ENCODE peak calls at places on chromosomes 5 and 9, in four cellular contexts. E is heart right ventricle, Y is fibroblast of pulmonary artery, S is GM20000. R is an unnamed sample.

GRCh38 chr9:37986771-37987258 is 82.2 kb downstream of the SHB start:
- DNase-seq in S (no peak), E (no peak), Y (no peak), R (no peak)

GRCh38 chr5:9728261-9728660 is 98.1 kb upstream of the TAS2R1 start:
- DNase-seq in Y (no peak), S (no peak), E (no peak), R (no peak)

GRCh38 chr5:164053123-164053522 is 547.7 kb downstream of the MAT2B start:
- DNase-seq in E (no peak), Y (no peak), S (no peak), R (no peak)

GRCh38 chr5:129631946-129632345 is 115.9 kb upstream of the MINAR2 start:
- DNase-seq in E (no peak), Y (peak), S (no peak), R (no peak)

GRCh38 chr5:78912085-78912771 is 72.9 kb downstream of the ARSB start:
- DNase-seq in Y (peak), S (no peak), E (no peak), R (no peak)

GRCh38 chr5:518721-519120 is 5.5 kb downstream of the SLC9A3 start:
- DNase-seq in S (no peak), E (no peak), Y (no peak), R (no peak)

GRCh38 chr5:74947961-74948613 is 81.9 kb upstream of the FAM169A start:
- DNase-seq in E (no peak), S (no peak), Y (peak), R (no peak)

GRCh38 chr5:36655171-36655570 is 48.8 kb downstream of the SLC1A3 start:
- DNase-seq in E (no peak), S (no peak), Y (no peak), R (no peak)

GRCh38 chr9:13140843-13141592 is 138.5 kb downstream of the MPDZ start:
- DNase-seq in Y (peak), S (no peak), E (no peak), R (no peak)

GRCh38 chr5:43422143-43422542 is 10.0 kb upstream of the CCL28 start:
- DNase-seq in S (no peak), Y (peak), E (no peak), R (peak)

GRCh38 chr5:166551384-166551783 is 1740.1 kb upstream of the WWC1 start:
- DNase-seq in Y (peak), S (no peak), E (no peak), R (no peak)

GRCh38 chr5:100776244-100776643 is 126.8 kb downstream of the ST8SIA4 start:
- DNase-seq in S (no peak), Y (peak), E (no peak), R (no peak)

GRCh38 chr9:133710661-133711427 is 27.3 kb downstream of the SARDH start:
- DNase-seq in S (no peak), E (no peak), Y (no peak), R (no peak)

DNA sequence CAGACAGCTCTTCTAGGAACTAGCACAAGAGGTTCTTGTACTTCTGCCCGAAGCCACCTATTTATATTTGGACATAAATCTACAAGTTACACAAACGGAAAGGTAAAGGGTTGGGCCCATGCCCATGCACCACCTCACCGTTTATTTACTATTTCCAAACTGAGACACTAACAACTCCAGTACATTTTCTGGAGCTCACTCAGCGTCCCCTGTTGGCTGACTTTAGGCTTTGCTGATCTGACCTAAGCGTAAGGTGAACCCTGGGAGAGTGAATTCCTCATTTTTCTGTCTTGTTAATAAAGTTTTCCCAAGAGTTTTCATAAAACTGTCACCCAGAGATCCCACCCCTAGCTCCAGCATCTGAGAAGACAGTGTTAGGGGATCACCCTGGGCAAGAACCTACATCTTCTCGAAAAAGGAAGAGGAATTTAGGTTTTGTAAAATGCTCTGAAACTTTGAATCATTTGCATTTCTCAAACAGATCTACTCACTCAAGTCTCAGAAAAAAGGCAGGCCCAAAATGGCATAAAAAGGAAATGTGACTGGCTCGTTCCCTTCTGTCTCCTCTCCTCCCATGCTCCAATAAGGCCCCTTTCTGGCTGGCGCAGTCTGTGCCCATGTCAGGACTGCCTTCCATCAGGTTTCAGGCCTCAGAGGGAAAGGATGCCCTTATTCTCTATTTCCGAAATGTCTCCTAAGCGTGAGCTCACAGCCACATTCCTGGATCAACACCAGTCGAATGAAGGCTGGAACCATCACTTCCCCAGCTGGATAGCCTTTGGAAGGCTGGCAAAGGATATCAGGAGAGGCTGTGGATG is 201.3 kb downstream of the FANCC start:
- DNase-seq in Y (no peak), S (no peak), E (no peak), R (no peak)
- TF ChIP-seq CTCF in Y (peak), S (no peak), E (peak), R (no peak)

DNA sequence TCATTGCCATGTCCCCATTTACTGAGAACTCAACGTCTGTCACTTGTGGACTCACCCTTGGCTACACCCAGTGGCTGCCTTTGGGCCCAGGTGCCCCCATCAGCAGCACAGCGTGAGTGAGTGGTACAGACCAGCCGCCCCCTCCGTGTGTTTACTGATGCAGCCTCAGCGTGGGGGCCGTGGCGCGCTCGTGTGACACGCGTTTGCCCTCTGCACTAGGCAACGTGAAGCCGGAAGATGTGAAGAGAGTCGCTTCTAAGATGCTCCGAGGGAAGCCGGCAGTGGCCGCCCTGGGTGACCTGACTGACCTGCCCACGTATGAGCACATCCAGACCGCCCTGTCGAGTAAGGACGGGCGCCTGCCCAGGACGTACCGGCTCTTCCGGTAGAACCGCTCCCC is 12.4 kb downstream of the PMPCA start:
- DNase-seq in Y (no peak), S (no peak), E (no peak), R (no peak)
- TF ChIP-seq CTCF in Y (no peak), S (no peak), E (no peak), R (no peak)

GRCh38 chr9:110197330-110198187 is 10.4 kb downstream of the C9orf152 start:
- DNase-seq in S (no peak), Y (no peak), E (no peak), R (no peak)
- TF ChIP-seq CTCF in S (no peak), Y (peak), E (peak), R (no peak)

GRCh38 chr9:107635137-107635802 is 145.7 kb upstream of the KLF4 start:
- DNase-seq in Y (peak), S (no peak), E (no peak), R (no peak)

GRCh38 chr9:107636596-107637405 is 147.2 kb upstream of the KLF4 start:
- DNase-seq in E (no peak), Y (peak), S (no peak), R (no peak)

GRCh38 chr9:107637421-107638420 is 148.2 kb upstream of the KLF4 start:
- DNase-seq in Y (peak), E (peak), S (peak), R (peak)

GRCh38 chr9:107633375-107633774 is 143.8 kb upstream of the KLF4 start:
- DNase-seq in E (no peak), S (no peak), Y (no peak), R (no peak)

GRCh38 chr9:107635803-107636174 is 146.2 kb upstream of the KLF4 start:
- DNase-seq in Y (no peak), S (no peak), E (no peak), R (no peak)
- TF ChIP-seq CTCF in Y (no peak), S (no peak), E (no peak), R (no peak)

DNA sequence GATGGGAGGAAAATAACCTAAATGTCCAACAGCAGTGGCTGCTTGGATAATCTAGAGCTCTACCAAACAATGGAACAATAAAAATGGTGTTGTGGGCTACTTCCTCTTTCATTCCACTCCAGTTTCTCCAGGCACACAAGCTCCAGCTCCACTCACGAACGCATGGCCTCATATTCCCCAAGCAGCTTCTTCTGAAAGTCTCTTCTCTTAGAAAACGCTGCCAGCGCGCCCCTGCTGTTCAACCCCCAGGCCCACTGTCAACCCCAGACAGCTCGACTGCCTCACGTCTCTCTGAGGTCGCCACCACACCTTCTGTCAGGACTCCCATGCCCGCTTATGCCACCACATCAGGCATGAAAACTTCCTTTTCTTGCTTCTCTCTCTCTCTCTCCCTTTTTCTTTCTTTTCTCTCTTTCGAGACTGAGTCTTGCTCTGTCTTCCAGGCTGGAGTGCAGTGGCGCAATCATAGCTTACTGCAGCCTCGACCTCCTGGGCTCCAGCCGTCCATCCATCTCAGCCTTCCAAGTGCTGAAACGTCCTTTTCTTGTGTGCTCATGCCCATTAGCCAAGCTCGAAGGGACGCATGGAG is 16.2 kb downstream of the OR2V2 start:
- DNase-seq in Y (no peak), E (no peak), S (no peak), R (no peak)
- TF ChIP-seq CTCF in Y (no peak), E (no peak), S (no peak), R (no peak)

GRCh38 chr9:71003346-71003745 is 118.1 kb downstream of the TRPM3 start:
- DNase-seq in S (no peak), Y (no peak), E (no peak), R (no peak)

GRCh38 chr9:71005456-71005855 is 116.0 kb downstream of the TRPM3 start:
- DNase-seq in S (no peak), E (no peak), Y (no peak), R (no peak)

GRCh38 chr9:70998962-70999361 is 122.5 kb downstream of the TRPM3 start:
- DNase-seq in E (no peak), S (no peak), Y (peak), R (no peak)

GRCh38 chr9:71004196-71004595 is 117.2 kb downstream of the TRPM3 start:
- DNase-seq in E (no peak), S (no peak), Y (no peak), R (no peak)

GRCh38 chr9:71001780-71002386 is 119.5 kb downstream of the TRPM3 start:
- DNase-seq in Y (peak), E (no peak), S (peak), R (peak)
- TF ChIP-seq CTCF in Y (peak), E (peak), S (peak), R (peak)

GRCh38 chr9:137878957-137879555 is 1.5 kb downstream of the CACNA1B start:
- DNase-seq in S (no peak), Y (no peak), E (no peak), R (no peak)
- TF ChIP-seq CTCF in S (no peak), Y (no peak), E (no peak), R (no peak)

R was measured in RWPE1.